ENCODE peak calls at places on chromosomes 3 and 15, in nine cellular contexts. V is nephron progenitor cell, Y is H54, D is endothelial cell of umbilical vein, F is lower lobe of right lung, Q is M059J, E is posterior cingulate gyrus, U is NCI-H1694 treated with DMSO at 0.1 percent for 48 hours, J is activated B cell treated with CpG ODN at 0.5 μM for 24 hours. K is an unnamed sample.

GRCh38 chr15:38525489-38525888 is 39.1 kb downstream of the RASGRP1 start:
- DNase-seq in V (no peak), Y (no peak), D (no peak), F (no peak), Q (no peak), E (peak; percentile 82), U (no peak), J (no peak), K (no peak)

GRCh38 chr3:151974067-151974466 is 100.6 kb downstream of the SUCNR1 start:
- DNase-seq in V (no peak), Y (no peak), D (peak; percentile 70), F (no peak), Q (peak; percentile 81), E (no peak), U (no peak), J (no peak), K (no peak)

GRCh38 chr15:68316061-68316804 is 38.7 kb downstream of the FEM1B start:
- DNase-seq in V (peak; percentile 38), Y (no peak), D (peak; percentile 29), F (no peak), Q (no peak), E (peak; percentile 78), U (no peak), J (peak; percentile 6), K (no peak)

GRCh38 chr15:58269455-58270414 is 131.6 kb downstream of the AQP9 start:
- DNase-seq in V (peak; percentile 40), Y (peak; percentile 13), D (peak; percentile 56), F (no peak), Q (peak; percentile 60), E (peak; percentile 82), U (peak; percentile 25), J (no peak), K (no peak)

GRCh38 chr3:188283347-188283746 is 129.4 kb downstream of the LPP start:
- DNase-seq in V (no peak), Y (no peak), D (no peak), F (no peak), Q (peak; percentile 30), E (no peak), U (no peak), J (no peak), K (no peak)

GRCh38 chr3:58586776-58587192 is 9.6 kb upstream of the FAM107A start:
- DNase-seq in V (peak; percentile 74), Y (no peak), D (no peak), F (no peak), Q (no peak), E (peak; percentile 83), U (no peak), J (no peak), K (no peak)

GRCh38 chr15:69973102-69973714 is 124.5 kb downstream of the TLE3 start:
- DNase-seq in V (peak; percentile 29), Y (no peak), D (no peak), F (no peak), Q (peak; percentile 66), E (no peak), U (no peak), J (no peak), K (peak; percentile 17)

GRCh38 chr3:108420926-108421325 is 89.5 kb downstream of the MYH15 start:
- DNase-seq in V (no peak), Y (peak; percentile 19), D (no peak), F (no peak), Q (peak; percentile 72), E (no peak), U (no peak), J (no peak), K (no peak)

GRCh38 chr15:70114226-70114625 is 16.5 kb upstream of the TLE3 start:
- DNase-seq in V (no peak), Y (no peak), D (no peak), F (no peak), Q (no peak), E (no peak), U (no peak), J (no peak), K (no peak)

GRCh38 chr3:195839260-195840010 is 27.7 kb upstream of the MUC4 start:
- DNase-seq in V (no peak), Y (no peak), D (no peak), F (no peak), Q (no peak), E (peak; percentile 77), U (no peak), J (no peak), K (no peak)

GRCh38 chr3:152021951-152022461 is 148.6 kb downstream of the SUCNR1 start:
- DNase-seq in V (no peak), Y (no peak), D (peak; percentile 88), F (peak; percentile 38), Q (peak; percentile 99), E (peak; percentile 65), U (no peak), J (no peak), K (no peak)

GRCh38 chr15:67063689-67064606 is 1.5 kb upstream of the SMAD3 start:
- DNase-seq in V (peak; percentile 49), Y (no peak), D (no peak), F (peak; percentile 67), Q (no peak), E (peak; percentile 48), U (no peak), J (no peak), K (no peak)

GRCh38 chr15:84832446-84833040 is 15.4 kb downstream of the ALPK3 start:
- DNase-seq in V (no peak), Y (no peak), D (no peak), F (no peak), Q (no peak), E (no peak), U (no peak), J (no peak), K (no peak)

GRCh38 chr3:170523248-170523647 is 62.6 kb downstream of the SLC7A14 start:
- DNase-seq in V (no peak), Y (no peak), D (peak; percentile 77), F (no peak), Q (peak; percentile 74), E (no peak), U (no peak), J (no peak), K (no peak)

GRCh38 chr15:100252359-100252758 is 89.4 kb downstream of the ADAMTS17 start:
- DNase-seq in V (no peak), Y (no peak), D (no peak), F (no peak), Q (no peak), E (no peak), U (no peak), J (no peak), K (no peak)

GRCh38 chr3:113441051-113441770 is at the start of gene CFAP44:
- DNase-seq in V (peak; percentile 82), Y (no peak), D (peak; percentile 61), F (peak; percentile 74), Q (no peak), E (peak; percentile 96), U (no peak), J (peak; percentile 48), K (peak; percentile 44)

GRCh38 chr3:104438761-104439160 is 927.9 kb upstream of the ALCAM start:
- DNase-seq in V (no peak), Y (no peak), D (no peak), F (no peak), Q (peak; percentile 29), E (no peak), U (no peak), J (no peak), K (no peak)

GRCh38 chr3:167742338-167742737 is 6.8 kb downstream of the SERPINI1 start:
- DNase-seq in V (no peak), Y (no peak), D (no peak), F (no peak), Q (no peak), E (no peak), U (no peak), J (no peak), K (no peak)

GRCh38 chr3:138362536-138362935 is 14.2 kb downstream of the MRAS start:
- DNase-seq in V (no peak), Y (no peak), D (no peak), F (no peak), Q (no peak), E (peak; percentile 81), U (no peak), J (no peak), K (no peak)

GRCh38 chr3:49724586-49724985 is 835 bp upstream of the GMPPB start:
- DNase-seq in V (no peak), Y (no peak), D (no peak), F (no peak), Q (no peak), E (peak; percentile 75), U (no peak), J (peak; percentile 42), K (no peak)

GRCh38 chr3:63921741-63922482 is 9.7 kb upstream of the SCAANT1 start:
- DNase-seq in V (no peak), Y (no peak), D (no peak), F (no peak), Q (no peak), E (no peak), U (no peak), J (peak; percentile 27), K (no peak)

K was measured in activated T-helper 2 cell treated with anti-CD3 and anti-CD28 coated beads, Interferon-gamma antibody, Interleukin-2, Interleukin-4, amounts not matched to agents 10 μg/mL and 5 μg/mL and 100 μg/mL, durations not matched to agents 14 hours and 24 hours and 36 hours.